ENCODE peak calls at places on chromosomes 11 and 22, in nine cellular contexts. E is stimulated activated naive CD8-positive, alpha-beta T cell treated with anti-CD3 and anti-CD28 coated beads, Interleukin-15, amount 100 ng/mL, for 72 hours; N is M059J; W is HTR-8/SVneo; A is AG09309; C is A549; Q is stimulated activated CD4-positive, alpha-beta T cell treated with anti-CD3 and anti-CD28 coated beads, Interleukin-4, amount 100 ng/mL, for 4 hours; P is transverse colon; B is iris pigment epithelial cell. V is an unnamed sample.

GRCh38 chr22:37454857-37455686 is 27.8 kb upstream of the ELFN2 start:
- DNase-seq in E (no peak), N (peak), W (peak), A (peak), C (peak), Q (no peak), P (no peak), B (peak), V (peak)

GRCh38 chr11:115144014-115144413 is 360.2 kb downstream of the CADM1 start:
- DNase-seq in E (no peak), N (no peak), W (no peak), A (no peak), C (no peak), Q (no peak), P (no peak), B (no peak), V (no peak)

GRCh38 chr11:132941024-132941646 is 591.2 kb downstream of the OPCML start:
- DNase-seq in E (peak), N (peak), W (peak), A (no peak), C (no peak), Q (no peak), P (no peak), B (peak), V (peak)

GRCh38 chr11:36702330-36703054 is 104.5 kb upstream of the RAG2 start:
- DNase-seq in E (peak), N (peak), W (peak), A (peak), C (peak), Q (no peak), P (no peak), B (peak), V (peak)

GRCh38 chr22:29306830-29307657 is 594 bp downstream of the GAS2L1 start:
- DNase-seq in E (peak), N (peak), W (peak), A (peak), C (peak), Q (peak), P (peak), B (peak), V (peak)

GRCh38 chr11:72085836-72086475 is 5.3 kb downstream of the LRRC51 start:
- DNase-seq in E (no peak), N (no peak), W (no peak), A (no peak), C (no peak), Q (no peak), P (no peak), B (no peak), V (no peak)

GRCh38 chr11:44188643-44189042 is 93.2 kb downstream of the EXT2 start:
- DNase-seq in E (no peak), N (no peak), W (no peak), A (no peak), C (peak), Q (no peak), P (no peak), B (no peak), V (no peak)

GRCh38 chr11:9629064-9629463 is 34.8 kb upstream of the SWAP70 start:
- DNase-seq in E (no peak), N (no peak), W (no peak), A (no peak), C (no peak), Q (no peak), P (no peak), B (no peak), V (no peak)

GRCh38 chr11:19352736-19353110 is 112.0 kb upstream of the E2F8 start:
- DNase-seq in E (no peak), N (no peak), W (no peak), A (no peak), C (no peak), Q (no peak), P (no peak), B (no peak), V (no peak)

GRCh38 chr22:22925795-22926358 is 38.3 kb downstream of the IGLL5 start:
- DNase-seq in E (no peak), N (no peak), W (no peak), A (no peak), C (no peak), Q (no peak), P (no peak), B (no peak), V (peak)

GRCh38 chr22:47592791-47593190 is 830.3 kb downstream of the TBC1D22A start:
- DNase-seq in E (no peak), N (no peak), W (no peak), A (no peak), C (no peak), Q (no peak), P (no peak), B (no peak), V (no peak)

GRCh38 chr22:37887610-37888378 is 18.3 kb upstream of the MICALL1 start:
- DNase-seq in E (no peak), N (peak), W (no peak), A (peak), C (peak), Q (no peak), P (no peak), B (peak), V (no peak)

GRCh38 chr11:36540998-36541397 is 26.8 kb upstream of the RAG1 start:
- DNase-seq in E (peak), N (peak), W (peak), A (peak), C (peak), Q (no peak), P (peak), B (peak), V (peak)

GRCh38 chr22:44574057-44574456 is 76.0 kb upstream of the RTL6 start:
- DNase-seq in E (no peak), N (peak), W (peak), A (peak), C (peak), Q (no peak), P (no peak), B (peak), V (no peak)

GRCh38 chr22:46072030-46072881 is 78.1 kb upstream of the PPARA start:
- DNase-seq in E (peak), N (no peak), W (no peak), A (no peak), C (no peak), Q (peak), P (peak), B (peak), V (no peak)

GRCh38 chr22:50719814-50720300 is 18.1 kb upstream of the ACR start:
- DNase-seq in E (no peak), N (no peak), W (no peak), A (no peak), C (no peak), Q (no peak), P (no peak), B (no peak), V (no peak)

GRCh38 chr11:107457205-107457557 is 444 bp downstream of the CWF19L2 start:
- DNase-seq in E (no peak), N (peak), W (peak), A (no peak), C (no peak), Q (no peak), P (no peak), B (no peak), V (no peak)

GRCh38 chr11:134668796-134669195 is 256.8 kb upstream of the B3GAT1 start:
- DNase-seq in E (no peak), N (no peak), W (no peak), A (no peak), C (no peak), Q (no peak), P (no peak), B (no peak), V (no peak)

GRCh38 chr22:17121235-17122195 is at the start of gene TMEM121B:
- DNase-seq in E (no peak), N (peak), W (peak), A (no peak), C (peak), Q (no peak), P (peak), B (peak), V (peak)

GRCh38 chr11:128422576-128423370 is 164.6 kb downstream of the ETS1 start:
- DNase-seq in E (peak), N (no peak), W (no peak), A (no peak), C (no peak), Q (peak), P (peak), B (no peak), V (no peak)

GRCh38 chr11:1992111-1992510 is 5.5 kb downstream of the H19 start:
- DNase-seq in E (no peak), N (no peak), W (no peak), A (no peak), C (no peak), Q (no peak), P (no peak), B (no peak), V (no peak)

GRCh38 chr11:33761471-33761870 is 12.8 kb downstream of the FBXO3 start:
- DNase-seq in E (no peak), N (no peak), W (no peak), A (no peak), C (no peak), Q (no peak), P (no peak), B (no peak), V (no peak)

GRCh38 chr22:31230155-31230870 is 18.2 kb downstream of the LIMK2 start:
- DNase-seq in E (no peak), N (no peak), W (no peak), A (peak), C (no peak), Q (no peak), P (no peak), B (peak), V (no peak)

GRCh38 chr11:2790581-2790925 is 90.8 kb upstream of the KCNQ1OT1 start:
- DNase-seq in E (no peak), N (no peak), W (no peak), A (no peak), C (no peak), Q (no peak), P (peak), B (no peak), V (no peak)

GRCh38 chr11:103486609-103487008 is 377.4 kb downstream of the DYNC2H1 start:
- DNase-seq in E (no peak), N (peak), W (peak), A (no peak), C (no peak), Q (no peak), P (no peak), B (peak), V (no peak)

GRCh38 chr22:41900652-41901312 is 14.1 kb downstream of the SHISA8 start:
- DNase-seq in E (no peak), N (no peak), W (no peak), A (no peak), C (no peak), Q (no peak), P (no peak), B (no peak), V (no peak)

GRCh38 chr22:50141891-50142363 is 28.6 kb upstream of the PANX2 start:
- DNase-seq in E (no peak), N (no peak), W (no peak), A (no peak), C (no peak), Q (no peak), P (no peak), B (no peak), V (no peak)

GRCh38 chr11:62602141-62603071 is 741 bp upstream of the MTA2 start:
- DNase-seq in E (no peak), N (no peak), W (no peak), A (no peak), C (peak), Q (peak), P (peak), B (peak), V (peak)

GRCh38 chr11:59616396-59616982 is 915 bp upstream of the OSBP start:
- DNase-seq in E (no peak), N (no peak), W (no peak), A (no peak), C (no peak), Q (peak), P (no peak), B (no peak), V (peak)

GRCh38 chr11:126355324-126355925 is at the start of gene ST3GAL4:
- DNase-seq in E (peak), N (peak), W (peak), A (no peak), C (peak), Q (peak), P (peak), B (peak), V (peak)

GRCh38 chr11:115146425-115146824 is 357.8 kb downstream of the CADM1 start:
- DNase-seq in E (no peak), N (no peak), W (no peak), A (no peak), C (no peak), Q (no peak), P (no peak), B (no peak), V (no peak)

GRCh38 chr11:16195659-16196058 is 160.7 kb downstream of the SOX6 start:
- DNase-seq in E (no peak), N (no peak), W (no peak), A (no peak), C (peak), Q (no peak), P (no peak), B (peak), V (no peak)